ENCODE peak calls at places on chromosomes 11 and 22, in five cellular contexts. One of them, this sample, is unnamed.

GRCh38 chr11:100918551-100919500 is 210.8 kb downstream of the PGR start:
- DNase-seq in NCI-H446: no peak
- DNase-seq in AG04450: no peak
- DNase-seq in naive thymus-derived CD8-positive, alpha-beta T cell: no peak
- DNase-seq in NCI-H510A treated with DMSO at 0.1 percent for 48 hours: no peak
- DNase-seq in this sample: no peak

GRCh38 chr11:69392104-69392653 is 89.3 kb upstream of the LINC01488 start:
- DNase-seq in NCI-H446: no peak
- DNase-seq in AG04450: no peak
- DNase-seq in naive thymus-derived CD8-positive, alpha-beta T cell: no peak
- DNase-seq in NCI-H510A treated with DMSO at 0.1 percent for 48 hours: no peak
- DNase-seq in this sample: no peak

GRCh38 chr11:86013718-86014117 is 55.2 kb downstream of the PICALM start:
- DNase-seq in NCI-H446: no peak
- DNase-seq in NCI-H510A treated with DMSO at 0.1 percent for 48 hours: no peak
- DNase-seq in naive thymus-derived CD8-positive, alpha-beta T cell: no peak
- DNase-seq in AG04450: no peak
- DNase-seq in this sample: no peak

GRCh38 chr11:60710482-60710881 is 11.1 kb downstream of the MS4A8 start:
- DNase-seq in NCI-H510A treated with DMSO at 0.1 percent for 48 hours: no peak
- DNase-seq in AG04450: no peak
- DNase-seq in naive thymus-derived CD8-positive, alpha-beta T cell: no peak
- DNase-seq in NCI-H446: no peak
- DNase-seq in this sample: no peak

GRCh38 chr11:77416357-77416756 is 57.5 kb downstream of the PAK1 start:
- DNase-seq in NCI-H446: no peak
- DNase-seq in NCI-H510A treated with DMSO at 0.1 percent for 48 hours: no peak
- DNase-seq in naive thymus-derived CD8-positive, alpha-beta T cell: no peak
- DNase-seq in AG04450: no peak
- DNase-seq in this sample: no peak

GRCh38 chr11:114229062-114229450 is 67.1 kb upstream of the NNMT start:
- DNase-seq in AG04450: no peak
- DNase-seq in NCI-H510A treated with DMSO at 0.1 percent for 48 hours: no peak
- DNase-seq in NCI-H446: no peak
- DNase-seq in naive thymus-derived CD8-positive, alpha-beta T cell: no peak
- DNase-seq in this sample: no peak

GRCh38 chr11:72224587-72225410 is at the start of gene INPPL1:
- DNase-seq in naive thymus-derived CD8-positive, alpha-beta T cell: peak; percentile 28
- DNase-seq in AG04450: no peak
- DNase-seq in NCI-H446: no peak
- DNase-seq in NCI-H510A treated with DMSO at 0.1 percent for 48 hours: peak; percentile 35
- DNase-seq in this sample: peak; percentile 15

GRCh38 chr22:43706558-43707328 is 105.4 kb downstream of the EFCAB6 start:
- DNase-seq in NCI-H510A treated with DMSO at 0.1 percent for 48 hours: peak; percentile 9
- DNase-seq in NCI-H446: no peak
- DNase-seq in AG04450: no peak
- DNase-seq in naive thymus-derived CD8-positive, alpha-beta T cell: no peak
- DNase-seq in this sample: no peak

GRCh38 chr11:113974741-113975470 is at the start of gene HTR3A:
- DNase-seq in AG04450: no peak
- DNase-seq in NCI-H446: no peak
- DNase-seq in NCI-H510A treated with DMSO at 0.1 percent for 48 hours: peak; percentile 93
- DNase-seq in naive thymus-derived CD8-positive, alpha-beta T cell: no peak
- DNase-seq in this sample: no peak

GRCh38 chr22:50306753-50307749 is at the start of gene PLXNB2:
- DNase-seq in AG04450: peak; percentile 34
- DNase-seq in NCI-H510A treated with DMSO at 0.1 percent for 48 hours: peak; percentile 32
- DNase-seq in naive thymus-derived CD8-positive, alpha-beta T cell: peak; percentile 35
- DNase-seq in NCI-H446: peak; percentile 17
- DNase-seq in this sample: no peak

GRCh38 chr22:47163481-47163875 is 401.0 kb downstream of the TBC1D22A start:
- DNase-seq in AG04450: no peak
- DNase-seq in naive thymus-derived CD8-positive, alpha-beta T cell: no peak
- DNase-seq in NCI-H446: no peak
- DNase-seq in NCI-H510A treated with DMSO at 0.1 percent for 48 hours: no peak
- DNase-seq in this sample: no peak

GRCh38 chr22:46036558-46037408 is 59.8 kb upstream of the WNT7B start:
- DNase-seq in naive thymus-derived CD8-positive, alpha-beta T cell: peak; percentile 63
- DNase-seq in AG04450: no peak
- DNase-seq in NCI-H510A treated with DMSO at 0.1 percent for 48 hours: no peak
- DNase-seq in NCI-H446: no peak
- DNase-seq in this sample: peak; percentile 71

GRCh38 chr11:22190827-22191463 is 1.9 kb upstream of the ANO5 start:
- DNase-seq in naive thymus-derived CD8-positive, alpha-beta T cell: no peak
- DNase-seq in AG04450: no peak
- DNase-seq in NCI-H446: no peak
- DNase-seq in NCI-H510A treated with DMSO at 0.1 percent for 48 hours: no peak
- DNase-seq in this sample: no peak

GRCh38 chr22:35205956-35206355 is 51.3 kb upstream of the HMGXB4 start:
- DNase-seq in NCI-H510A treated with DMSO at 0.1 percent for 48 hours: no peak
- DNase-seq in NCI-H446: no peak
- DNase-seq in naive thymus-derived CD8-positive, alpha-beta T cell: no peak
- DNase-seq in AG04450: peak; percentile 21
- DNase-seq in this sample: no peak

GRCh38 chr11:82936261-82936660 is 34.7 kb downstream of the DDIAS start:
- DNase-seq in AG04450: no peak
- DNase-seq in NCI-H446: no peak
- DNase-seq in NCI-H510A treated with DMSO at 0.1 percent for 48 hours: no peak
- DNase-seq in naive thymus-derived CD8-positive, alpha-beta T cell: no peak
- DNase-seq in this sample: no peak

GRCh38 chr11:105144887-105145286 is 5.3 kb upstream of the CARD18 start:
- DNase-seq in NCI-H446: no peak
- DNase-seq in naive thymus-derived CD8-positive, alpha-beta T cell: no peak
- DNase-seq in AG04450: peak; percentile 42
- DNase-seq in NCI-H510A treated with DMSO at 0.1 percent for 48 hours: no peak
- DNase-seq in this sample: no peak

GRCh38 chr22:34588893-34589545 is 476.9 kb upstream of the ISX start:
- DNase-seq in NCI-H446: no peak
- DNase-seq in NCI-H510A treated with DMSO at 0.1 percent for 48 hours: no peak
- DNase-seq in naive thymus-derived CD8-positive, alpha-beta T cell: no peak
- DNase-seq in AG04450: no peak
- DNase-seq in this sample: no peak

GRCh38 chr11:62671604-62672528 is at the start of the genes LBHD1 and UQCC3:
- DNase-seq in NCI-H446: peak; percentile 69
- DNase-seq in AG04450: peak; percentile 65
- DNase-seq in naive thymus-derived CD8-positive, alpha-beta T cell: peak; percentile 66
- DNase-seq in NCI-H510A treated with DMSO at 0.1 percent for 48 hours: peak; percentile 85
- DNase-seq in this sample: peak; percentile 70

GRCh38 chr11:112215621-112216020 is 10.6 kb upstream of the PTS start:
- DNase-seq in NCI-H446: no peak
- DNase-seq in NCI-H510A treated with DMSO at 0.1 percent for 48 hours: no peak
- DNase-seq in naive thymus-derived CD8-positive, alpha-beta T cell: no peak
- DNase-seq in AG04450: no peak
- DNase-seq in this sample: no peak

GRCh38 chr11:64619811-64620285 is 28.8 kb downstream of the SLC22A12 start:
- DNase-seq in naive thymus-derived CD8-positive, alpha-beta T cell: no peak
- DNase-seq in NCI-H510A treated with DMSO at 0.1 percent for 48 hours: no peak
- DNase-seq in NCI-H446: peak; percentile 34
- DNase-seq in AG04450: peak; percentile 7
- DNase-seq in this sample: no peak

GRCh38 chr11:10459029-10459970 is 4.2 kb downstream of the AMPD3 start:
- DNase-seq in naive thymus-derived CD8-positive, alpha-beta T cell: peak; percentile 65
- DNase-seq in NCI-H510A treated with DMSO at 0.1 percent for 48 hours: no peak
- DNase-seq in AG04450: no peak
- DNase-seq in NCI-H446: no peak
- DNase-seq in this sample: peak; percentile 45

GRCh38 chr11:11415786-11416390 is 62.8 kb upstream of the CSNK2A3 start:
- DNase-seq in naive thymus-derived CD8-positive, alpha-beta T cell: no peak
- DNase-seq in AG04450: no peak
- DNase-seq in NCI-H510A treated with DMSO at 0.1 percent for 48 hours: no peak
- DNase-seq in NCI-H446: no peak
- DNase-seq in this sample: no peak